ENCODE peak calls at places on chromosomes 5 and 9, in eight cellular contexts. One of them, this sample, is unnamed.

GRCh38 chr9:38288502-38288901 is 104.0 kb upstream of the ALDH1B1 start:
- DNase-seq in AG04450: no peak
- DNase-seq in heart left ventricle: no peak
- DNase-seq in esophagus muscularis mucosa: no peak
- DNase-seq in Peyer's patch: peak
- DNase-seq in ascending aorta: no peak
- DNase-seq in A549: no peak
- DNase-seq in PC-3: no peak
- DNase-seq in this sample: no peak

GRCh38 chr9:126777733-126778132 is 27.1 kb upstream of the ZBTB43 start:
- DNase-seq in AG04450: no peak
- DNase-seq in heart left ventricle: no peak
- DNase-seq in esophagus muscularis mucosa: no peak
- DNase-seq in Peyer's patch: no peak
- DNase-seq in ascending aorta: no peak
- DNase-seq in A549: no peak
- DNase-seq in PC-3: peak
- DNase-seq in this sample: no peak

GRCh38 chr5:136703706-136704105 is 338.4 kb upstream of the TRPC7 start:
- DNase-seq in AG04450: no peak
- DNase-seq in heart left ventricle: no peak
- DNase-seq in esophagus muscularis mucosa: no peak
- DNase-seq in Peyer's patch: no peak
- DNase-seq in ascending aorta: no peak
- DNase-seq in A549: no peak
- DNase-seq in PC-3: peak
- DNase-seq in this sample: no peak

GRCh38 chr9:99752710-99753109 is 69.0 kb upstream of the NR4A3 start:
- DNase-seq in AG04450: no peak
- DNase-seq in heart left ventricle: no peak
- DNase-seq in esophagus muscularis mucosa: no peak
- DNase-seq in Peyer's patch: no peak
- DNase-seq in ascending aorta: no peak
- DNase-seq in A549: no peak
- DNase-seq in PC-3: peak
- DNase-seq in this sample: no peak

GRCh38 chr5:73444499-73445432 is 3.8 kb downstream of the FOXD1 start:
- DNase-seq in AG04450: no peak
- DNase-seq in heart left ventricle: no peak
- DNase-seq in esophagus muscularis mucosa: no peak
- DNase-seq in Peyer's patch: no peak
- DNase-seq in ascending aorta: no peak
- DNase-seq in A549: no peak
- DNase-seq in PC-3: no peak
- DNase-seq in this sample: no peak

GRCh38 chr9:18437315-18438200 is 36.4 kb upstream of the ADAMTSL1 start:
- DNase-seq in AG04450: no peak
- DNase-seq in heart left ventricle: peak
- DNase-seq in esophagus muscularis mucosa: no peak
- DNase-seq in Peyer's patch: no peak
- DNase-seq in ascending aorta: no peak
- DNase-seq in A549: no peak
- DNase-seq in PC-3: no peak
- DNase-seq in this sample: no peak

GRCh38 chr5:39217365-39218281 is 1.7 kb downstream of the FYB1 start:
- DNase-seq in AG04450: peak
- DNase-seq in heart left ventricle: peak
- DNase-seq in esophagus muscularis mucosa: no peak
- DNase-seq in Peyer's patch: peak
- DNase-seq in ascending aorta: no peak
- DNase-seq in A549: peak
- DNase-seq in PC-3: peak
- DNase-seq in this sample: peak

GRCh38 chr5:111296570-111296969 is 72.4 kb downstream of the CAMK4 start:
- DNase-seq in AG04450: no peak
- DNase-seq in heart left ventricle: no peak
- DNase-seq in esophagus muscularis mucosa: no peak
- DNase-seq in Peyer's patch: no peak
- DNase-seq in ascending aorta: no peak
- DNase-seq in A549: no peak
- DNase-seq in PC-3: no peak
- DNase-seq in this sample: no peak

DNA sequence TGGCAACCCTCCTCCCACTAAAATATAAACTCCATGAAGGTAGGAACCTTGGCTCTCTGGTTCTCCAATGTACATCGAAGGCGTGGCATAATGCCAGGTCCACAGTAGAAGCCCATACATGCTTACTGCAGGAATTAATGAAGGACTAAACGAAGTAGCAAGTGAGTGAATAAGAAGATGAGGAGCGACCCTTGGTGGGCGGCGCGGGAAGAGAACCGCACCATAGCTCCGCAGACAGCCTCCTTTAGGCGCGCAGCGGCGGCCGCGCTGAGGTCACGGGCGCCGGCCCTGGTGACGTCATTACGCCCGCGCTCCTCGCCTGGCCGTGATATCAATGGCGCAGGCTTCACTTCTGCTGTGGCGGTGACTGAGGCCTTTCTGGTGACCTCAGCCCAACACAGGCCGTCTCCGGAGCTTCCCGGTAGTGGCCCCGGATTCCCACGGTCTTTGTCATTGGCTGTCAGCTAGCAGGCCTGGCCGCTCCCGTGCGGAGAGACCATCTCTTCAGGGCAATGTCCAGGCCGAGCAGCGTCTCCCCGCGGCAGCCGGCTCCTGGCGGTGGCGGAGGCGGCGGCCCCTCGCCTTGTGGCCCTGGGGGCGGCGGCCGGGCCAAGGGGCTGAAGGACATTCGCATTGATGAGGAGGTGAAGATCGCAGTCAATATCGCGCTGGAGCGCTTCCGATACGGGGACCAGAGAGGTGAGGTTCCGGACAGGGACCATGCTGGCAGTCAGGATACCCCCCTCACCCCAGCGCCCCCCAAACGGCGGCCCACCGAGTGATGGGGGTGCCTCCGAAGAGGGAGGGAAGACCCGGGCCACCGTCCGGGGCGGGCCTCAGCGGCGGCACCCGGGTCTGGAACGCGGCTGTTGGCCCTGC is at the start of gene YTHDC2:
- DNase-seq in AG04450: peak
- DNase-seq in heart left ventricle: peak
- DNase-seq in esophagus muscularis mucosa: peak
- DNase-seq in Peyer's patch: peak
- DNase-seq in ascending aorta: peak
- DNase-seq in A549: peak
- DNase-seq in PC-3: peak
- DNase-seq in this sample: peak
- H3K4me3 ChIP-seq in AG04450: peak
- H3K4me3 ChIP-seq in heart left ventricle: peak
- H3K4me3 ChIP-seq in esophagus muscularis mucosa: peak
- H3K4me3 ChIP-seq in Peyer's patch: peak
- H3K4me3 ChIP-seq in ascending aorta: peak
- H3K4me3 ChIP-seq in A549: peak
- H3K4me3 ChIP-seq in PC-3: peak
- H3K4me3 ChIP-seq in this sample: peak

GRCh38 chr9:22142681-22143080 is 133.6 kb upstream of the CDKN2B start:
- DNase-seq in AG04450: no peak
- DNase-seq in heart left ventricle: no peak
- DNase-seq in esophagus muscularis mucosa: no peak
- DNase-seq in Peyer's patch: no peak
- DNase-seq in ascending aorta: no peak
- DNase-seq in A549: no peak
- DNase-seq in PC-3: peak
- DNase-seq in this sample: no peak

GRCh38 chr9:22143799-22144198 is 134.7 kb upstream of the CDKN2B start:
- DNase-seq in AG04450: no peak
- DNase-seq in heart left ventricle: no peak
- DNase-seq in esophagus muscularis mucosa: no peak
- DNase-seq in Peyer's patch: no peak
- DNase-seq in ascending aorta: no peak
- DNase-seq in A549: no peak
- DNase-seq in PC-3: no peak
- DNase-seq in this sample: no peak

GRCh38 chr9:22136446-22137140 is 127.5 kb upstream of the CDKN2B start:
- DNase-seq in AG04450: peak
- DNase-seq in heart left ventricle: no peak
- DNase-seq in esophagus muscularis mucosa: no peak
- DNase-seq in Peyer's patch: no peak
- DNase-seq in ascending aorta: no peak
- DNase-seq in A549: no peak
- DNase-seq in PC-3: peak
- DNase-seq in this sample: no peak

GRCh38 chr9:22141906-22142305 is 132.8 kb upstream of the CDKN2B start:
- DNase-seq in AG04450: no peak
- DNase-seq in heart left ventricle: peak
- DNase-seq in esophagus muscularis mucosa: no peak
- DNase-seq in Peyer's patch: no peak
- DNase-seq in ascending aorta: no peak
- DNase-seq in A549: no peak
- DNase-seq in PC-3: peak
- DNase-seq in this sample: no peak

DNA sequence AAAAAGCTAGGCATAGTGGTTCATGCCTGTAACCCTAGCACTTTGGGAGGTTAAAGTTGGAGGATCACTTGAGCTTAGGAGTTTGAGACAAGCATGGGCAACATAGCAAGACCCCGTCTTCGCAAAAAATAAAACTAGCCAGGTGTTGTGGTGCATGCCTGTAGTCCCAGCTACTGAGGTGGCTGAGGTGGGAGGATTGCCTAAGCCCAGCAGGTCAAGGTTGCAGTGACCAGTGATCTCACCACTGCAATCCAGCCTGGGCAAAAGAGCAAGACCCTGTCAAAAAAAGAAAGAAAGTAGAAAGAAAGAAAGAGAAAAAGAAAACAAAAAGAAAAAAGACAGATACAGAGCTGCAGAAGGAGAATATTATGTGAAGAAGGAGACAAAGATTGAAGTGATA is 130.2 kb upstream of the CDKN2B start:
- DNase-seq in AG04450: no peak
- DNase-seq in heart left ventricle: no peak
- DNase-seq in esophagus muscularis mucosa: no peak
- DNase-seq in Peyer's patch: no peak
- DNase-seq in ascending aorta: no peak
- DNase-seq in A549: no peak
- DNase-seq in PC-3: no peak
- DNase-seq in this sample: no peak
- H3K4me3 ChIP-seq in AG04450: no peak
- H3K4me3 ChIP-seq in heart left ventricle: no peak
- H3K4me3 ChIP-seq in esophagus muscularis mucosa: no peak
- H3K4me3 ChIP-seq in Peyer's patch: no peak
- H3K4me3 ChIP-seq in ascending aorta: no peak
- H3K4me3 ChIP-seq in A549: no peak
- H3K4me3 ChIP-seq in PC-3: no peak
- H3K4me3 ChIP-seq in this sample: no peak

GRCh38 chr5:173670791-173671120 is 54.3 kb upstream of the BOD1 start:
- DNase-seq in AG04450: no peak
- DNase-seq in heart left ventricle: no peak
- DNase-seq in esophagus muscularis mucosa: no peak
- DNase-seq in Peyer's patch: no peak
- DNase-seq in ascending aorta: no peak
- DNase-seq in A549: no peak
- DNase-seq in PC-3: no peak
- DNase-seq in this sample: no peak

GRCh38 chr5:173673295-173674170 is 57.1 kb upstream of the BOD1 start:
- DNase-seq in AG04450: no peak
- DNase-seq in heart left ventricle: no peak
- DNase-seq in esophagus muscularis mucosa: no peak
- DNase-seq in Peyer's patch: no peak
- DNase-seq in ascending aorta: no peak
- DNase-seq in A549: no peak
- DNase-seq in PC-3: no peak
- DNase-seq in this sample: no peak

GRCh38 chr5:173675287-173675996 is 59.0 kb upstream of the BOD1 start:
- DNase-seq in AG04450: no peak
- DNase-seq in heart left ventricle: peak
- DNase-seq in esophagus muscularis mucosa: no peak
- DNase-seq in Peyer's patch: no peak
- DNase-seq in ascending aorta: no peak
- DNase-seq in A549: no peak
- DNase-seq in PC-3: no peak
- DNase-seq in this sample: no peak

GRCh38 chr5:173671121-173671949 is 54.9 kb upstream of the BOD1 start:
- DNase-seq in AG04450: no peak
- DNase-seq in heart left ventricle: peak
- DNase-seq in esophagus muscularis mucosa: no peak
- DNase-seq in Peyer's patch: peak
- DNase-seq in ascending aorta: peak
- DNase-seq in A549: no peak
- DNase-seq in PC-3: no peak
- DNase-seq in this sample: no peak

DNA sequence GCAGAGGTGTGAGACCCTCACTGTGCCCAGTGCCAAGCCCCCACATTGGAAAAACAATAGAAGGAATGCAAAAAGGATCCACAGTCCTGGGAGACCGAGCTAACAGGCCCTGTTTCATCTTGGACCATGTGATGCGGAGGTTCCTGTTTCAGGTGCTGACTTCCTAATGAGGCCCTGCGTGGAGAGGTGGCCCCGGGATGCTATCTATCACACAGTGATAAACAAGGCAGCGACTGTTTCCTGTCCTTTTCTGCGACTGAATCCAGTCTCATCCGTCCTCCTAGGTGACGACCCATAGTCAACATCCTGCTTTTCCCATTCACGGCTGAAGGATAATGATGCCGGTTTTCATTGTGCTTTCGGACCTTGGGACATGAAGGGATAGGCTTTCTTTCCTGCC is 56.4 kb upstream of the BOD1 start:
- DNase-seq in AG04450: no peak
- DNase-seq in heart left ventricle: no peak
- DNase-seq in esophagus muscularis mucosa: no peak
- DNase-seq in Peyer's patch: no peak
- DNase-seq in ascending aorta: no peak
- DNase-seq in A549: no peak
- DNase-seq in PC-3: no peak
- DNase-seq in this sample: no peak
- H3K4me3 ChIP-seq in AG04450: no peak
- H3K4me3 ChIP-seq in heart left ventricle: no peak
- H3K4me3 ChIP-seq in esophagus muscularis mucosa: no peak
- H3K4me3 ChIP-seq in Peyer's patch: no peak
- H3K4me3 ChIP-seq in ascending aorta: no peak
- H3K4me3 ChIP-seq in A549: no peak
- H3K4me3 ChIP-seq in PC-3: no peak
- H3K4me3 ChIP-seq in this sample: no peak

DNA sequence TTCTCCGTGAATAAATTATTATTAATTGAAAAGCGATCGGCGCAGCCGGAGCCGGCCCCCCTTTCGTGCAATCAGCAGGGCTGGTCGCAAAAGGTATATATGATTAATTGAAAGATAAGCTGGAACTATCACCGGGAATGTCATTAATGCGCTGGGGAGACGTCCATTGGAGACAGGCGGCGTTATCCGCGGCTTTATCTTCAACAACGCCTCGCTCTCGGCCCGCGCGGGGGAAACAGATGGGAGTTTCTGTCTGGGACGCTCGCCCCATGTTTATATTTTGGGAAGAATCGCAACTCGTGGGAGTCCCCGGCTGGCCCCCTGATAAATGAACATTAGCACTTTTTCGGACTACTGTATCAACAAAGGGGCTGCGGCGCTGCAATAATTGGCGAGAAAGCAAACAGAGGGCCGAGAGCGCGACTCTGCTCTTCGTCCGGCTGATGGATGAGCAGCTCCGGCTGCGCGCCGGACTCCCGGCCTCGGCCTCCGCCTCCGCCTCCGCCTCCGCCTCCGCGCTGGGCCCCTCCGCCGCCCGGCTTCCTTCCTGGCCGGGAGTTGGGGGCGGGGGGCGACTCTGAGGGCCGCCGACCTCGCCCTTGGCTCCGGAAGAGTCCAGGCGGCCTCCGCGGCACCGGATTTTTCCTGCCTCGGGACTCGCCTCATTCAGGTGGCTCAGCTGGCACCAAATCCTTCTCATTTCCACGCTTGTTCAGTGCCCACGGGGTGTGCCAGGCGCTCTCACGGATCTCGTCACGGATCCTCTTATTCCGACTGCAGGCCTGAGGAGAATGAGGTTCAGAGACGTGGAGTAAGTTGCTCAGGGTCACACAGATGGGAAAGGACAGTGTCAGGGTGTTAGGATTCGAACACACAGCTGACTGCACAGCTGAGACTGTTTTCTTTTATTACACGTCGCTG is 3.6 kb upstream of the NKX2-5 start:
- DNase-seq in AG04450: no peak
- DNase-seq in heart left ventricle: peak
- DNase-seq in esophagus muscularis mucosa: no peak
- DNase-seq in Peyer's patch: no peak
- DNase-seq in ascending aorta: no peak
- DNase-seq in A549: no peak
- DNase-seq in PC-3: no peak
- DNase-seq in this sample: no peak
- H3K4me3 ChIP-seq in AG04450: no peak
- H3K4me3 ChIP-seq in heart left ventricle: peak
- H3K4me3 ChIP-seq in esophagus muscularis mucosa: peak
- H3K4me3 ChIP-seq in Peyer's patch: no peak
- H3K4me3 ChIP-seq in ascending aorta: peak
- H3K4me3 ChIP-seq in A549: peak
- H3K4me3 ChIP-seq in PC-3: no peak
- H3K4me3 ChIP-seq in this sample: peak